ENCODE peak calls at places on chromosomes 13 and 19, in ten cellular contexts. K, O, Q, Y, I, C, P, T, S and X are unnamed samples.

GRCh38 chr19:1181606-1182005 is 7.5 kb upstream of the SBNO2 start:
- DNase-seq in K (no peak), O (no peak), Q (peak), Y (no peak), I (no peak), C (no peak), P (peak), T (peak), S (no peak), X (no peak)

GRCh38 chr13:113922412-113923118 is 51.3 kb downstream of the C13orf46 start:
- DNase-seq in K (no peak), O (no peak), Q (no peak), Y (peak), I (no peak), C (no peak), P (peak), T (no peak), S (no peak), X (no peak)

GRCh38 chr13:79030513-79030912 is 371.6 kb upstream of the OBI1 start:
- DNase-seq in K (no peak), O (no peak), Q (no peak), Y (no peak), I (no peak), C (no peak), P (no peak), T (no peak), S (no peak), X (no peak)

GRCh38 chr13:75415720-75416119 is 66.2 kb downstream of the TBC1D4 start:
- DNase-seq in K (no peak), O (no peak), Q (no peak), Y (no peak), I (no peak), C (peak), P (no peak), T (no peak), S (no peak), X (no peak)

GRCh38 chr19:35745328-35746086 is at the start of the genes PSENEN and U2AF1L4:
- DNase-seq in K (peak), O (peak), Q (peak), Y (peak), I (peak), C (peak), P (peak), T (peak), S (peak), X (peak)

GRCh38 chr19:12331211-12331941 is 2.1 kb downstream of the ZNF563 start:
- DNase-seq in K (no peak), O (no peak), Q (no peak), Y (no peak), I (peak), C (no peak), P (no peak), T (no peak), S (no peak), X (no peak)

GRCh38 chr19:46608581-46609345 is 7.6 kb downstream of the CALM3 start:
- DNase-seq in K (no peak), O (peak), Q (peak), Y (no peak), I (no peak), C (no peak), P (no peak), T (no peak), S (no peak), X (peak)

GRCh38 chr19:39871362-39871761 is 25.2 kb upstream of the FBL start:
- DNase-seq in K (no peak), O (no peak), Q (no peak), Y (no peak), I (no peak), C (no peak), P (no peak), T (no peak), S (no peak), X (peak)

GRCh38 chr19:35154535-35155406 is at the start of gene FXYD5:
- DNase-seq in K (peak), O (peak), Q (peak), Y (no peak), I (peak), C (no peak), P (peak), T (no peak), S (no peak), X (no peak)

GRCh38 chr13:72062566-72062965 is 195.6 kb upstream of the DACH1 start:
- DNase-seq in K (no peak), O (no peak), Q (peak), Y (no peak), I (no peak), C (no peak), P (no peak), T (no peak), S (no peak), X (no peak)

GRCh38 chr19:16064209-16064889 is 11.9 kb upstream of the TPM4 start:
- DNase-seq in K (no peak), O (no peak), Q (no peak), Y (no peak), I (no peak), C (no peak), P (peak), T (no peak), S (no peak), X (peak)

GRCh38 chr19:54481326-54481930 is 8.3 kb upstream of the CDC42EP5 start:
- DNase-seq in K (no peak), O (no peak), Q (no peak), Y (no peak), I (no peak), C (no peak), P (no peak), T (no peak), S (no peak), X (peak)

GRCh38 chr13:19178901-19179593 is 2.6 kb downstream of the TUBA3C start:
- DNase-seq in K (no peak), O (no peak), Q (no peak), Y (peak), I (no peak), C (no peak), P (peak), T (no peak), S (no peak), X (peak)

GRCh38 chr13:29771247-29771646 is 79.2 kb downstream of the UBL3 start:
- DNase-seq in K (no peak), O (no peak), Q (no peak), Y (no peak), I (no peak), C (no peak), P (no peak), T (no peak), S (no peak), X (no peak)

GRCh38 chr19:35249146-35249847 is 495 bp downstream of the LSR start:
- DNase-seq in K (no peak), O (no peak), Q (peak), Y (peak), I (no peak), C (no peak), P (no peak), T (peak), S (no peak), X (no peak)

GRCh38 chr13:41216160-41216559 is 21.8 kb upstream of the KBTBD7 start:
- DNase-seq in K (no peak), O (no peak), Q (no peak), Y (no peak), I (no peak), C (peak), P (no peak), T (no peak), S (no peak), X (no peak)

GRCh38 chr19:17183858-17184271 is 31.3 kb upstream of the USE1 start:
- DNase-seq in K (no peak), O (no peak), Q (no peak), Y (no peak), I (no peak), C (no peak), P (no peak), T (no peak), S (no peak), X (no peak)

DNA sequence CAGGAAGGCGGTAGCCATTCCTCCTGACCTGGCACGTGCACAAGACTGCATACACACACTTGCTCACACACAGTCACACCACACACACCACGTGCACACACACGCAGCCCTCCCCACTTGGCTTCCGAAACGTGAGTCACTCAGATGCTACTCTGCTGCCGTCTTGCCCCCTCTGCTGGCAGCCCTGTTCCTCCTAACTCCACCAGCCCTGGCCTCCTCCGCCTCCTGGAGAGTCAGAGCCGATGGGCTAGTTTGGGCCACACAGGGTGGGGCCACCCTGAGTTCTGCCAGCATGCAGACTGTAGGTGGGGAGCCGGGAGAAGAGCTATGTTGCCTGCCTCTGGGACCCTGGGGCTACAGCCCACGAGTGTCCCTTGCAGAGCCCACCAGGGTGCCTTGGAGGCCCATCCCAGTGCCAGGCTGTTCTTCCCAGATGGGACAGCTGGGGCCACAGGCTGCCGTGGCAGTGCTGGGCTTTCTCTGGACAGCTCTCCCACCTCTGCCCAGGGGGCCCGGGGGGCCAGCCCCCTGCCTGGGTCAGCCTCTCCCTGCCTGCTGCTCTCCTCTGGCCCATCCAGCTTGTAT is 12.1 kb downstream of the PIN1 start:
- DNase-seq in K (peak), O (no peak), Q (no peak), Y (no peak), I (no peak), C (peak), P (peak), T (peak), S (peak), X (peak)
- TF ChIP-seq CTCF in K (peak), O (no peak), Q (no peak), Y (peak), I (peak), C (peak), P (no peak), T (peak), S (peak), X (peak)

GRCh38 chr13:49435992-49436391 is 7.9 kb downstream of the CAB39L start:
- DNase-seq in K (no peak), O (no peak), Q (no peak), Y (no peak), I (no peak), C (no peak), P (no peak), T (no peak), S (no peak), X (no peak)

GRCh38 chr13:49439609-49440008 is 4.3 kb downstream of the CAB39L start:
- DNase-seq in K (no peak), O (no peak), Q (no peak), Y (no peak), I (no peak), C (no peak), P (no peak), T (no peak), S (no peak), X (no peak)

GRCh38 chr13:49437705-49438104 is 6.2 kb downstream of the CAB39L start:
- DNase-seq in K (no peak), O (no peak), Q (no peak), Y (no peak), I (no peak), C (no peak), P (no peak), T (no peak), S (no peak), X (no peak)

GRCh38 chr13:49441312-49441711 is 2.6 kb downstream of the CAB39L start:
- DNase-seq in K (no peak), O (no peak), Q (no peak), Y (no peak), I (no peak), C (no peak), P (no peak), T (no peak), S (no peak), X (no peak)

DNA sequence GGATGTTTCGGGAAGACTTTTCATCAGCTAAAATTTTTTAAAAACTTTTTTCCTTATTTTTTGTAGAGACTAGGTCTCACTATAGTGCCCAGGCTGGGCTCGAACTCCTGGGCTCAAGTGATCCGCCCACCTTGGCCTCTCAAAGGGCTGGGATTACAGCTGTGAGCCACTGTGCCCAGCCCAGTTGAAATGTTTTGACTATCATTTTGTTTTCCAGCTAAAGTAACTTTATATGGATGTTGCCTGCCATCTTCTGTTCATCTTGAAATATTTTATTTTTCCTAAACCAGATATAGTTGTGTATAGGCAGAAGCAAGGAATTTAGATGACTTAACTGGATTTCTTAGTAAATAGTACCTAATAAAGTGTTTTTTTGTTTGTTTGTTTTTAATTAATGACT is 7.0 kb downstream of the CAB39L start:
- DNase-seq in K (no peak), O (peak), Q (no peak), Y (no peak), I (no peak), C (no peak), P (no peak), T (peak), S (no peak), X (no peak)
- TF ChIP-seq CTCF in K (peak), O (no peak), Q (no peak), Y (no peak), I (peak), C (no peak), P (no peak), T (peak), S (peak), X (peak)

GRCh38 chr19:8097198-8097597 is 44.6 kb downstream of the CCL25 start:
- DNase-seq in K (no peak), O (no peak), Q (no peak), Y (no peak), I (no peak), C (no peak), P (no peak), T (no peak), S (no peak), X (no peak)

GRCh38 chr19:8097681-8098567 is 45.4 kb downstream of the CCL25 start:
- DNase-seq in K (no peak), O (no peak), Q (no peak), Y (no peak), I (no peak), C (no peak), P (no peak), T (no peak), S (no peak), X (no peak)

GRCh38 chr19:8095354-8095886 is 42.9 kb downstream of the CCL25 start:
- DNase-seq in K (no peak), O (no peak), Q (no peak), Y (no peak), I (no peak), C (no peak), P (no peak), T (no peak), S (no peak), X (no peak)

GRCh38 chr19:8094336-8094735 is 41.8 kb downstream of the CCL25 start:
- DNase-seq in K (no peak), O (no peak), Q (no peak), Y (no peak), I (no peak), C (no peak), P (no peak), T (no peak), S (no peak), X (no peak)

DNA sequence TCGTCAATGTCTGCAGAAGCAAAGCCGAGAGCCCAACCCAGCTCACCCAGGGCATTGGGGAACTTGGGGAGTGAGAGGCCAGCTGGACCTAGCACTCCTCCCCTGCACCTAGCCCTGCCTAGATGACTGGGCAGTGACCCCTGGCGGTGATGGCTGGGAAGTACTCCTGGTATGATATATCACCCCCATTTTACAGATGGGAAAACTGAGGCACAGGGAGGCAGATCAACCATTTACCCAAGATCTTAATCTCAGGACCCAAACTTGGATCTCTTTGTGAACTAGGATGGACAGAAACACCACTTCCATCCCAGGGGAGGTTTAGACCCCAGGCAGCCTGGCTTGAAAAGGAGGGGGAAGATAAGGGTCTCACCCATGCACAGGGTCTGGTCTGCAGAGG is 43.5 kb downstream of the CCL25 start:
- DNase-seq in K (no peak), O (no peak), Q (no peak), Y (no peak), I (no peak), C (no peak), P (no peak), T (no peak), S (no peak), X (no peak)
- TF ChIP-seq CTCF in K (no peak), O (no peak), Q (no peak), Y (no peak), I (no peak), C (no peak), P (no peak), T (no peak), S (no peak), X (no peak)

GRCh38 chr19:42424712-42425131 is 2.5 kb downstream of the LIPE start:
- DNase-seq in K (no peak), O (peak), Q (no peak), Y (no peak), I (no peak), C (no peak), P (no peak), T (no peak), S (no peak), X (no peak)
- TF ChIP-seq CTCF in K (no peak), O (no peak), Q (no peak), Y (no peak), I (peak), C (peak), P (no peak), T (no peak), S (peak), X (peak)

GRCh38 chr19:51338563-51339312 is 3.2 kb downstream of the VSIG10L start:
- DNase-seq in K (peak), O (peak), Q (peak), Y (no peak), I (peak), C (peak), P (peak), T (peak), S (no peak), X (peak)

GRCh38 chr19:51337861-51338562 is 3.9 kb downstream of the VSIG10L start:
- DNase-seq in K (no peak), O (peak), Q (peak), Y (no peak), I (no peak), C (no peak), P (no peak), T (no peak), S (no peak), X (peak)

GRCh38 chr19:51341066-51341465 is 873 bp downstream of the VSIG10L start:
- DNase-seq in K (no peak), O (peak), Q (peak), Y (no peak), I (no peak), C (no peak), P (no peak), T (no peak), S (no peak), X (no peak)

GRCh38 chr19:51339687-51340656 is 2.0 kb downstream of the VSIG10L start:
- DNase-seq in K (peak), O (peak), Q (peak), Y (peak), I (peak), C (peak), P (peak), T (peak), S (peak), X (peak)

GRCh38 chr19:51339313-51339686 is 2.6 kb downstream of the VSIG10L start:
- DNase-seq in K (no peak), O (no peak), Q (no peak), Y (no peak), I (no peak), C (no peak), P (no peak), T (no peak), S (no peak), X (no peak)
- TF ChIP-seq CTCF in K (no peak), O (no peak), Q (no peak), Y (no peak), I (no peak), C (no peak), P (no peak), T (no peak), S (no peak), X (no peak)

DNA sequence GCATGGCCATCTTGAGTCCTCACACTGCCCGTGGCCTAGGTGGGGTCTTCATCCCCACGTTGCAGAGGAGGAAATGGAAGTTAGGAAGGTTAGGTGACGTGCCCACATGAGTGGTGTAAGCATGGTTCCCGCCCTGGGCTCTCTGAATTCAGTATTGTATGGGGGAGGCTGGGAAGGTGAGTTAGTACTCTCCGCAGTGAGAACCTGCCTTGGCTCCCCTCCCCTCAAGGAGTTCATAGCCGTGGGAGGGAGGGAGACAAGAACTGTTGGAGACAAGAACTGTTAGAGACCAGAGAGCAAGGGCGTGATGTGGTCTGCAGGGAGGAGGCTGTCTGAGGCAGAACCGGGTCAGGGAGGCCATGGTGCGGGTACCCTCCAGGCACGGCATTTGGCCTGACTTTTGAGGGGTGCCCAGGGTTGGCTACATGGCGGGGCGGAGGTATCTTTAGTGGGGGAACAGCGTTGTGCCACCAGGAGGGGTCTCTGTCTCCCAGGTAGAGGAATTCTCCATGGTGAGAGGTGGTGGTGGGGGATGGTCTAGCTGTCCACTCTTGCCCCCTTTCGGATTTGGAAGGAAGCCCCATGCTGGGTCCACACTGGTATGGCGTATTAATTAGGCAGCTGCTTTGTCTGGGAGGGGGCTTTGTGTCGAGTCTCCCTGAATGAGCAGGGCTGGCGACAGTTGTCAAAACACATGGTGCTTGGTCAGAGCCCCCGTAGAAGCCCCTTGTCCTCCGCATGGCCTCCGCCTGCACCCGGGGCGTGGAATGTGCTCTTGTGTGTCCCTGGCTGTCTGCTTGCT is 45.8 kb downstream of the CAPN12 start:
- DNase-seq in K (no peak), O (no peak), Q (no peak), Y (no peak), I (no peak), C (no peak), P (no peak), T (no peak), S (no peak), X (no peak)
- TF ChIP-seq CTCF in K (no peak), O (no peak), Q (no peak), Y (no peak), I (no peak), C (no peak), P (no peak), T (no peak), S (no peak), X (no peak)